ENCODE peak calls at places on chromosomes 16 and 17, in ten cellular contexts. E is neural progenitor cell; Q is AG04450; V is MM.1S; C is mesenchymal stem cell; H is Panc1; N is H9; G is fibroblast of lung; A is effector memory CD4-positive, alpha-beta T cell; R is left ventricle myocardium inferior. J is an unnamed sample.

GRCh38 chr16:13633381-13633861 is 286.5 kb upstream of the ERCC4 start:
- DNase-seq in A (no peak), H (no peak), C (no peak), G (no peak), N (no peak), V (no peak), E (no peak), Q (no peak), R (no peak), J (no peak)

GRCh38 chr17:67377727-67378443 is 804 bp downstream of the PITPNC1 start:
- DNase-seq in C (peak; percentile 57), R (peak; percentile 60), H (no peak), G (peak; percentile 51), N (peak; percentile 69), A (peak; percentile 37), Q (no peak), V (peak; percentile 50), E (peak; percentile 74), J (no peak)

GRCh38 chr16:84303023-84303422 is 8.3 kb downstream of the WFDC1 start:
- DNase-seq in C (peak; percentile 16), E (no peak), A (no peak), G (peak; percentile 84), N (no peak), R (no peak), V (no peak), Q (peak; percentile 50), H (no peak), J (no peak)

GRCh38 chr17:74512041-74512440 is 19.2 kb downstream of the CD300LB start:
- DNase-seq in N (no peak), H (no peak), A (no peak), G (peak; percentile 75), E (no peak), V (no peak), C (no peak), Q (no peak), R (peak; percentile 38), J (no peak)

GRCh38 chr16:81582655-81583441 is 138.2 kb downstream of the CMIP start:
- DNase-seq in H (no peak), C (no peak), A (no peak), E (peak; percentile 37), N (no peak), V (no peak), G (no peak), R (no peak), Q (no peak), J (peak; percentile 74)

GRCh38 chr16:81094771-81095251 is 1.4 kb downstream of the GCSH start:
- DNase-seq in Q (no peak), E (no peak), C (peak; percentile 17), A (no peak), G (peak; percentile 30), R (no peak), H (no peak), N (no peak), V (no peak), J (no peak)

GRCh38 chr16:22859925-22860324 is 46.0 kb downstream of the HS3ST2 start:
- DNase-seq in N (peak; percentile 45), E (no peak), A (no peak), C (no peak), V (no peak), H (no peak), G (no peak), R (no peak), Q (no peak), J (no peak)

GRCh38 chr17:19883537-19884215 is 15.9 kb upstream of the ULK2 start:
- DNase-seq in C (no peak), H (no peak), Q (no peak), N (no peak), A (no peak), E (no peak), V (no peak), R (no peak), G (no peak), J (no peak)

GRCh38 chr17:77098884-77099545 is 41.8 kb upstream of the SEC14L1 start:
- DNase-seq in Q (peak; percentile 50), N (no peak), E (no peak), C (peak; percentile 79), V (no peak), G (peak; percentile 69), A (no peak), H (no peak), R (no peak), J (peak; percentile 58)

GRCh38 chr16:72937360-72937759 is 110.6 kb downstream of the ZFHX3 start:
- DNase-seq in N (no peak), A (no peak), V (no peak), R (no peak), G (no peak), Q (no peak), E (no peak), C (no peak), H (no peak), J (no peak)

GRCh38 chr17:74089869-74090464 is 113.5 kb upstream of the RPL38 start:
- DNase-seq in E (peak; percentile 78), Q (no peak), C (peak; percentile 8), H (peak; percentile 35), G (peak; percentile 20), V (peak; percentile 41), R (no peak), N (peak; percentile 95), A (no peak), J (peak; percentile 4)

GRCh38 chr16:964696-965395 is 5.9 kb downstream of the LMF1 start:
- DNase-seq in R (no peak), C (no peak), H (no peak), V (no peak), E (no peak), A (peak; percentile 67), Q (no peak), N (no peak), G (peak; percentile 47), J (no peak)

GRCh38 chr16:57982345-57982744 is 11.4 kb upstream of the CNGB1 start:
- DNase-seq in C (no peak), Q (no peak), E (no peak), A (no peak), H (no peak), N (no peak), R (no peak), V (no peak), G (no peak), J (no peak)

GRCh38 chr17:3792481-3792880 is 8.5 kb downstream of the ITGAE start:
- DNase-seq in A (no peak), Q (no peak), R (no peak), N (no peak), C (no peak), V (no peak), G (no peak), E (no peak), H (no peak), J (peak; percentile 34)

GRCh38 chr17:82041139-82041814 is 3.8 kb upstream of the DCXR start:
- DNase-seq in H (no peak), C (no peak), E (no peak), G (peak; percentile 35), A (no peak), N (no peak), V (no peak), R (no peak), Q (no peak), J (no peak)
- H3K27ac ChIP-seq in H (no peak overlapping the region), C (no peak overlapping the region), E (no peak overlapping the region), G (no peak overlapping the region), A (no peak overlapping the region), N (no peak overlapping the region), V (no peak overlapping the region), R (no peak overlapping the region), Q (no peak overlapping the region), J (no peak overlapping the region)

DNA sequence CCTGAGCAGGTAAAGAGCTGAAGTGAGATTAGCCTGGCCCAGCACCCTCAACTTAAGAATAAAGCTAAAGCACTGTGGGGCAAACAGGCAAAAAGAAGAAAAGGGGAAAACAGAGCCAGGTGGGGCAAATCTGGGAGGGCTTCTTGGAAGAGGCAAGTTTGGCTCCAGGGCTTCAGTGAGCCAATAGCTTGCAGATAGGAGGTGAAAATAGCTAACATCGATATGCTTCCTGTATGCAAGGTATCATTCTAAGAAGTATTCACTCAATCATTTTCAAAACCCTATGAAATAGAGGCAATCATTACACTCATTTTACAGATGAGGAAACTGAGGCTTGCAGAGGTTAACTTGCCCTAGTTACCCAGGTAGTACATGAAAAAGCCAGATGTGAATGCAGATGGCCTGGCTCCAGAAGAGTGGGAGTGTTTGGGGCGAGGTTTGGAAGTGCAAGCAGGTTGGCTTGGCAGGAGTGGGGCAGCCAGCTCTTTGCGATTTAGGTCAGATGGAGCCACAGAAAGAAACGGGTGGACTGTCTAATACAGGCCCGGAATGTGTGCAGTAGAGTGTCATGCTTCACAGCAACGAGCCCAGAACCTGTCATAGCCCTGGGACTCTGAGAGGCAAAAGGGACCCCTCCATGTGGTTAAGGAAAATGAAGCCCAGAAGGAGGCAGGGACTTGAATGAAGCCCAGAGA is 5.7 kb downstream of the WNT3 start:
- DNase-seq in C (no peak), N (peak; percentile 24), Q (no peak), G (no peak), R (no peak), A (no peak), H (no peak), E (no peak), V (no peak), J (no peak)
- H3K27ac ChIP-seq in C (no peak overlapping the region), N (no peak overlapping the region), Q (no peak overlapping the region), G (no peak overlapping the region), R (no peak overlapping the region), A (no peak overlapping the region), H (no peak overlapping the region), E (no peak overlapping the region), V (no peak overlapping the region), J (no peak overlapping the region)

DNA sequence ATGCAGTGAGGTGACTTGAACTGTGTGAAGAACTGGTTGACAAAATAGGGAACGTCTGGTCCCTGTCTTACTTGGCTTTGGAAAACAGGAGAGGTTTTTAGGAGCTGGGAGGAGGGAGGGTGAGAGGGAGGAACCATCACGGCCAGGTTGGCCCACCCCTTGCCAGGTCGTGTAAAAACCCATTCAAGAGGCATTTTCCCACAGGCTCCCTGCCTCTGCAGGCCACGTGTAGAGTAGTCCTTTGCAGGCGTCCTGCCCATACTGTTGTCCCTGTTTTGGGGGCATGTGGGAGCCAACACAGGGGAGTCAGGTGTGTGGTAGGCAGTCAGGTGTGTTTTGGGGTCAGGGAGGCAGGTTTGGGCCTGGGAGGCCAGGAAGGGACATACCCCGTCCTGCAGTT is 169.4 kb downstream of the RAB11FIP4 start:
- DNase-seq in E (no peak), N (no peak), V (no peak), R (no peak), A (no peak), H (no peak), G (peak; percentile 49), Q (no peak), C (peak; percentile 36), J (no peak)
- H3K27ac ChIP-seq in E (no peak overlapping the region), N (no peak overlapping the region), V (no peak overlapping the region), R (peak overlapping the region; percentile 97), A (no peak overlapping the region), H (peak overlapping the region; percentile 83), G (peak overlapping the region; percentile 91), Q (peak overlapping the region; percentile 78), C (peak overlapping the region; percentile 99), J (no peak overlapping the region)

DNA sequence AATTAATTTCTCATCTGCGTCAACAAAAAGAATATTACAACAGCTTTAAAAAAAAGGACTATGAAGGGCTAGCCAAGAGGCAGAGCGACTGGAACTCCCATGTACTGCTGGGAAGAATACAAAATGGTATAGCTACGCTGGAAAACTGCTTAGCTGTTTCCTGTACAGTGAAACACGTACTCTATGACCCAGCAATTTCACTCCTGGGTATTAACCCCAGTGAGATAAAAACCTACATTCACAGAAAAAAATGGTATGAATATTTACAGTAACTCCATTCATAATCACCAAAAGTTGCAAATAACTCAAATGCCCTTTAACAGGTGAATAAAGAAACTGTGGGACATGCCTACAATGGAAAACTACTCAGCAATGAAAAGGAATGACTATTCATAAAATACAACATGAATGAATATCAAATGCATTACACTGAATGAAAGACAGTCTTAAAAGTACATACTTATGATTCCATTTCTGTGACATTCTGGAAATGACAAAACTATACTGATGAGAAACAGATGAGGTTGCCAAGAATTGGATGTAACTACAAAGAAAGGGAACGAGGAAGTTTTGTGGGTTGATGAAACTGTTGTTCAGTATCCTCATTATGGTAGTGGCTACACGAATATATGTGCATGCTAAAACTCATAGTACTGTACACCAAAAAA is 27.6 kb downstream of the CMTM4 start:
- DNase-seq in E (no peak), R (no peak), H (no peak), N (no peak), Q (no peak), C (no peak), V (no peak), G (peak; percentile 48), A (no peak), J (no peak)
- H3K27ac ChIP-seq in E (no peak overlapping the region), R (no peak overlapping the region), H (no peak overlapping the region), N (no peak overlapping the region), Q (no peak overlapping the region), C (no peak overlapping the region), V (no peak overlapping the region), G (no peak overlapping the region), A (no peak overlapping the region), J (no peak overlapping the region)

J was measured in substantia nigra.